ENCODE peak calls at places on chromosomes 4 and X, in ten cellular contexts. F is stimulated activated CD4-positive, alpha-beta T cell treated with anti-CD3 and anti-CD28 coated beads, Interleukin-2, amount 100 ng/mL, for 48 hours; Q is NCI-H2081; Y is GM23248; B is NAMALWA; T is progenitor cell of endocrine pancreas; M is naive thymus-derived CD8-positive, alpha-beta T cell; A is ACHN; H is prostate gland; L is NCI-H1694 treated with DMSO at 0.1 percent for 48 hours. D is an unnamed sample.
A peak's percentile ranks its signal among the peaks of the same experiment; 100 is the strongest.

GRCh38 chrX:53440631-53441517 is 6.7 kb upstream of the HSD17B10 start:
- DNase-seq in L (peak; percentile 52), Q (no peak), Y (peak; percentile 82), A (no peak), B (no peak), H (peak; percentile 52), F (no peak), M (no peak), T (no peak), D (peak; percentile 29)

GRCh38 chrX:152821145-152821765 is 9.3 kb downstream of the CETN2 start:
- DNase-seq in Q (peak; percentile 53), L (peak; percentile 45), H (no peak), F (no peak), T (peak; percentile 17), A (peak; percentile 34), M (no peak), Y (peak; percentile 64), B (peak; percentile 40), D (peak; percentile 69)

GRCh38 chrX:17038681-17039161 is 92.3 kb downstream of the REPS2 start:
- DNase-seq in Y (peak; percentile 30), M (no peak), A (no peak), H (no peak), T (no peak), F (no peak), Q (no peak), B (no peak), L (no peak), D (no peak)

GRCh38 chr4:123232439-123232838 is 164.2 kb upstream of the SPRY1 start:
- DNase-seq in B (no peak), L (no peak), H (no peak), M (no peak), Y (peak; percentile 75), T (no peak), F (no peak), A (no peak), Q (no peak), D (no peak)

GRCh38 chr4:39062094-39062493 is at the start of gene KLHL5:
- DNase-seq in M (no peak), Q (no peak), A (no peak), H (no peak), Y (peak; percentile 28), T (no peak), F (no peak), B (no peak), L (no peak), D (no peak)

GRCh38 chrX:131621650-131622049 is 77.8 kb downstream of the OR13H1 start:
- DNase-seq in M (no peak), F (no peak), T (no peak), H (no peak), B (no peak), Y (no peak), Q (no peak), A (no peak), L (no peak), D (no peak)

GRCh38 chr4:26454961-26455360 is 35.3 kb downstream of the CCKAR start:
- DNase-seq in M (no peak), Y (no peak), L (no peak), H (no peak), A (no peak), B (no peak), T (no peak), Q (no peak), F (no peak), D (no peak)

GRCh38 chr4:181301735-181302380 is 941.3 kb upstream of the TENM3 start:
- DNase-seq in A (peak; percentile 52), B (peak; percentile 81), M (no peak), L (no peak), H (peak; percentile 5), F (peak; percentile 10), T (no peak), Y (peak; percentile 3), Q (peak; percentile 85), D (peak; percentile 69)

GRCh38 chr4:176921256-176921655 is 128.5 kb upstream of the VEGFC start:
- DNase-seq in A (no peak), Q (no peak), L (no peak), F (no peak), Y (no peak), T (no peak), B (no peak), M (no peak), H (no peak), D (no peak)

GRCh38 chr4:6277935-6278800 is 8.5 kb downstream of the WFS1 start:
- DNase-seq in A (no peak), M (no peak), Q (no peak), T (no peak), H (no peak), L (no peak), B (no peak), F (no peak), Y (no peak), D (no peak)

GRCh38 chr4:27168783-27169182 is 308.1 kb downstream of the STIM2 start:
- DNase-seq in Y (no peak), H (no peak), T (no peak), Q (no peak), A (no peak), B (no peak), L (no peak), M (no peak), F (no peak), D (no peak)

GRCh38 chr4:105415281-105415744 is 58.5 kb downstream of the PPA2 start:
- DNase-seq in A (no peak), Q (no peak), H (no peak), B (no peak), Y (no peak), M (no peak), L (no peak), T (no peak), F (no peak), D (no peak)

GRCh38 chr4:128657638-128658037 is 151.9 kb upstream of the JADE1 start:
- DNase-seq in A (no peak), Y (no peak), L (no peak), F (no peak), B (no peak), M (no peak), T (no peak), Q (no peak), H (no peak), D (no peak)

GRCh38 chr4:11468901-11469300 is 40.2 kb upstream of the HS3ST1 start:
- DNase-seq in F (no peak), Q (no peak), B (no peak), M (no peak), H (no peak), T (no peak), L (no peak), Y (no peak), A (no peak), D (peak; percentile 67)

GRCh38 chr4:52198356-52198755 is 147.3 kb downstream of the SPATA18 start:
- DNase-seq in M (no peak), H (no peak), T (no peak), L (no peak), Y (no peak), F (no peak), A (no peak), Q (no peak), B (no peak), D (no peak)

GRCh38 chr4:94459462-94460161 is 7.9 kb downstream of the PDLIM5 start:
- DNase-seq in L (no peak), Q (no peak), A (no peak), F (no peak), H (no peak), M (no peak), B (no peak), Y (no peak), T (no peak), D (no peak)

GRCh38 chrX:2608638-2609430 is 82.3 kb upstream of the CD99 start:
- DNase-seq in B (peak; percentile 75), F (peak; percentile 80), M (peak; percentile 90), L (no peak), H (peak; percentile 86), T (peak; percentile 80), Q (no peak), A (peak; percentile 63), Y (peak; percentile 87), D (peak; percentile 81)

GRCh38 chr4:102678695-102679335 is 82.0 kb downstream of the MANBA start:
- DNase-seq in L (no peak), F (no peak), H (no peak), Q (no peak), T (no peak), M (no peak), A (no peak), Y (no peak), B (no peak), D (peak; percentile 2)

GRCh38 chrX:74015379-74016019 is 288.5 kb upstream of the ZCCHC13 start:
- DNase-seq in B (peak; percentile 72), F (peak; percentile 36), H (peak; percentile 11), Y (peak; percentile 56), T (peak; percentile 34), L (peak; percentile 35), Q (peak; percentile 71), M (peak; percentile 76), A (peak; percentile 44), D (peak; percentile 59)

GRCh38 chrX:18146954-18147353 is 73.7 kb downstream of the BEND2 start:
- DNase-seq in M (no peak), Y (peak; percentile 29), H (no peak), Q (no peak), B (peak; percentile 14), A (peak; percentile 13), L (no peak), F (peak; percentile 0), T (peak; percentile 17), D (peak; percentile 20)

GRCh38 chrX:134453631-134454030 is 6.3 kb upstream of the HPRT1 start:
- DNase-seq in H (no peak), L (no peak), F (no peak), M (no peak), Y (no peak), Q (peak; percentile 1), B (no peak), T (no peak), A (no peak), D (no peak)

GRCh38 chrX:76454456-76454927 is 27.0 kb downstream of the MAGEE1 start:
- DNase-seq in M (no peak), F (no peak), Q (no peak), H (no peak), Y (peak; percentile 41), L (peak; percentile 32), B (peak; percentile 27), A (peak; percentile 19), T (no peak), D (peak; percentile 5)

GRCh38 chrX:152895724-152896420 is 2.0 kb upstream of the ZNF185 start:
- DNase-seq in Q (no peak), H (peak; percentile 60), T (no peak), B (no peak), F (no peak), A (no peak), M (no peak), L (no peak), Y (peak; percentile 54), D (peak; percentile 84)

GRCh38 chrX:41870719-41871151 is 52.6 kb downstream of the CASK start:
- DNase-seq in B (no peak), L (no peak), T (no peak), M (no peak), A (no peak), H (no peak), Y (no peak), F (no peak), Q (no peak), D (peak; percentile 49)

GRCh38 chr4:8701101-8702019 is 108.8 kb downstream of the CPZ start:
- DNase-seq in L (no peak), Y (no peak), A (no peak), M (no peak), B (no peak), T (no peak), Q (no peak), F (no peak), H (no peak), D (no peak)

GRCh38 chr4:106238819-106239420 is 77.1 kb downstream of the TBCK start:
- DNase-seq in T (no peak), H (no peak), Y (peak; percentile 59), A (peak; percentile 56), F (no peak), Q (peak; percentile 29), L (peak; percentile 3), M (no peak), B (peak; percentile 67), D (peak; percentile 40)

GRCh38 chr4:41957634-41958033 is 22.4 kb downstream of the TMEM33 start:
- DNase-seq in H (no peak), Y (peak; percentile 26), T (no peak), Q (no peak), L (no peak), M (no peak), A (peak; percentile 42), F (no peak), B (peak; percentile 65), D (no peak)

GRCh38 chr4:48194986-48195773 is 61.1 kb upstream of the TXK start:
- DNase-seq in B (peak; percentile 50), M (no peak), Y (no peak), T (no peak), Q (peak; percentile 99), H (no peak), F (no peak), A (no peak), L (no peak), D (no peak)

D was measured in Calu3.